ENCODE peak calls at places on chromosomes 11 and 22, in nine cellular contexts. H is RWPE1; F is fibroblast of lung; Z is GM23248; I is right cardiac atrium; G is dorsolateral prefrontal cortex; K is substantia nigra; Q is CD8-positive, alpha-beta T cell; X is breast epithelium. D is an unnamed sample.

GRCh38 chr11:127182586-127183203 is 182.1 kb upstream of the KIRREL3 start:
- DNase-seq in Q (no peak), K (no peak), H (no peak), F (no peak), I (no peak), G (no peak), X (no peak), Z (no peak), D (no peak)

GRCh38 chr22:46454910-46455269 is 82.5 kb downstream of the CELSR1 start:
- DNase-seq in F (peak), I (no peak), K (no peak), Z (no peak), Q (no peak), X (no peak), H (peak), G (no peak), D (no peak)

GRCh38 chr11:112784323-112785073 is 176.7 kb upstream of the NCAM1 start:
- DNase-seq in H (no peak), Z (peak), G (no peak), F (peak), I (peak), K (no peak), Q (no peak), X (peak), D (peak)

GRCh38 chr22:49660321-49660720 is 167.4 kb downstream of the BRD1 start:
- DNase-seq in F (no peak), X (no peak), H (no peak), G (no peak), I (no peak), Z (no peak), Q (no peak), K (no peak), D (no peak)

GRCh38 chr11:70942593-70942992 is 309.8 kb downstream of the SHANK2 start:
- DNase-seq in G (no peak), I (no peak), Q (no peak), Z (no peak), K (no peak), X (no peak), H (no peak), F (no peak), D (no peak)

GRCh38 chr11:109018639-109019038 is 353.8 kb downstream of the DDX10 start:
- DNase-seq in Z (no peak), H (no peak), G (no peak), I (no peak), K (no peak), X (no peak), Q (no peak), F (no peak), D (no peak)

GRCh38 chr11:287821-288327 is 1.1 kb upstream of the PGGHG start:
- DNase-seq in G (peak), Q (no peak), K (no peak), I (peak), Z (no peak), X (no peak), H (no peak), F (no peak), D (no peak)

GRCh38 chr22:27460596-27461347 is 340.8 kb downstream of the MN1 start:
- DNase-seq in H (no peak), I (peak), G (no peak), Z (peak), X (peak), K (peak), F (peak), Q (no peak), D (peak)

GRCh38 chr11:76234704-76235232 is 28.5 kb upstream of the WNT11 start:
- DNase-seq in K (peak), H (no peak), X (peak), I (peak), Z (peak), Q (no peak), F (no peak), G (no peak), D (peak)

GRCh38 chr22:27108425-27109114 is 451.2 kb downstream of the MIAT start:
- DNase-seq in Z (no peak), H (no peak), F (peak), G (no peak), I (peak), Q (no peak), K (peak), X (peak), D (no peak)

GRCh38 chr11:44716256-44716655 is 10.5 kb upstream of the TSPAN18 start:
- DNase-seq in G (no peak), K (no peak), F (no peak), H (no peak), X (no peak), Z (no peak), I (no peak), Q (no peak), D (no peak)

GRCh38 chr11:117834068-117834810 is 9.7 kb upstream of the FXYD2 start:
- DNase-seq in G (no peak), K (no peak), F (no peak), Z (no peak), Q (no peak), H (no peak), I (no peak), X (no peak), D (no peak)

GRCh38 chr11:128964463-128964930 is 21.8 kb upstream of the TP53AIP1 start:
- DNase-seq in F (no peak), X (no peak), I (no peak), Z (no peak), K (no peak), G (no peak), Q (no peak), H (no peak), D (no peak)

GRCh38 chr11:65390099-65390941 is 3.9 kb downstream of the FRMD8 start:
- DNase-seq in H (no peak), G (no peak), K (no peak), Z (peak), I (no peak), X (peak), F (peak), Q (no peak), D (no peak)

GRCh38 chr22:24685804-24686203 is 82.8 kb downstream of the GGT1 start:
- DNase-seq in F (peak), G (no peak), K (no peak), Q (no peak), H (no peak), X (no peak), Z (peak), I (peak), D (no peak)

GRCh38 chr22:38981005-38981658 is 1.0 kb upstream of the APOBEC3B start:
- DNase-seq in X (no peak), Z (peak), G (no peak), Q (no peak), K (no peak), I (no peak), F (peak), H (peak), D (no peak)

GRCh38 chr11:65304110-65304509 is 10.6 kb upstream of the CDC42EP2 start:
- DNase-seq in Q (no peak), Z (no peak), H (no peak), X (no peak), K (no peak), I (no peak), F (no peak), G (no peak), D (no peak)

GRCh38 chr11:100630898-100631297 is 56.2 kb upstream of the ARHGAP42 start:
- DNase-seq in G (no peak), Z (no peak), K (no peak), I (no peak), Q (no peak), F (peak), H (no peak), X (no peak), D (no peak)

GRCh38 chr11:1750840-1751520 is 585 bp upstream of the IFITM10 start:
- DNase-seq in X (no peak), K (no peak), Z (no peak), G (peak), F (no peak), Q (no peak), H (no peak), I (peak), D (no peak)

GRCh38 chr22:39522567-39523300 is 2.4 kb downstream of the ATF4 start:
- DNase-seq in G (no peak), F (peak), Z (peak), K (no peak), Q (no peak), X (no peak), I (no peak), H (peak), D (no peak)

GRCh38 chr22:29117799-29118477 is 45.1 kb downstream of the KREMEN1 start:
- DNase-seq in Q (no peak), I (no peak), F (peak), H (no peak), G (no peak), Z (peak), X (no peak), K (no peak), D (no peak)

GRCh38 chr11:12906501-12906900 is 102.6 kb upstream of the RASSF10 start:
- DNase-seq in Z (peak), Q (no peak), F (no peak), I (no peak), K (no peak), X (no peak), H (no peak), G (no peak), D (no peak)

GRCh38 chr11:8006349-8006977 is 19.3 kb downstream of the EIF3F start:
- DNase-seq in K (peak), Q (peak), Z (peak), F (peak), I (no peak), G (no peak), X (peak), H (peak), D (no peak)

GRCh38 chr11:77113382-77114088 is 10.9 kb downstream of the OMP start:
- DNase-seq in Z (peak), I (peak), G (no peak), X (no peak), K (no peak), F (peak), Q (no peak), H (peak), D (no peak)

GRCh38 chr22:23524226-23524625 is 55.9 kb downstream of the IGLL1 start:
- DNase-seq in Q (no peak), Z (no peak), X (no peak), H (no peak), G (no peak), K (no peak), F (no peak), I (peak), D (no peak)

GRCh38 chr11:110818032-110818687 is 105.9 kb upstream of the ARHGAP20 start:
- DNase-seq in H (peak), G (no peak), I (no peak), Z (peak), K (no peak), F (peak), X (no peak), Q (no peak), D (no peak)

GRCh38 chr11:96278039-96278897 is 64.7 kb downstream of the MAML2 start:
- DNase-seq in F (peak), Z (peak), X (no peak), K (no peak), Q (no peak), H (peak), G (no peak), I (no peak), D (no peak)

GRCh38 chr11:71309181-71309580 is 56.8 kb upstream of the SHANK2 start:
- DNase-seq in I (no peak), Q (no peak), F (no peak), Z (no peak), G (no peak), H (no peak), X (peak), K (no peak), D (peak)

GRCh38 chr11:808427-809286 is 1.1 kb upstream of the RPLP2 start:
- DNase-seq in G (no peak), Z (peak), F (no peak), Q (peak), X (no peak), H (no peak), K (no peak), I (no peak), D (peak)

GRCh38 chr11:118241191-118242098 is 10.7 kb downstream of the MPZL3 start:
- DNase-seq in H (peak), G (no peak), I (no peak), K (no peak), X (peak), F (peak), Q (peak), Z (peak), D (no peak)

GRCh38 chr11:29159552-29160465 is 857.0 kb downstream of the KCNA4 start:
- DNase-seq in Q (no peak), F (peak), H (peak), X (no peak), I (no peak), Z (peak), K (no peak), G (no peak), D (no peak)

GRCh38 chr11:69588270-69588669 is 52.7 kb upstream of the CCND1 start:
- DNase-seq in G (no peak), I (no peak), K (no peak), H (peak), Z (peak), X (no peak), Q (no peak), F (peak), D (no peak)

GRCh38 chr11:102599642-102600261 is 25.4 kb downstream of the MMP20 start:
- DNase-seq in K (no peak), I (no peak), G (no peak), Z (peak), X (no peak), H (peak), F (peak), Q (no peak), D (no peak)

GRCh38 chr22:17423616-17424015 is 54.4 kb downstream of the CECR2 start:
- DNase-seq in Q (no peak), F (no peak), I (no peak), Z (no peak), X (no peak), H (no peak), G (no peak), K (no peak), D (no peak)

GRCh38 chr11:85912414-85912813 is 57.2 kb downstream of the CCDC83 start:
- DNase-seq in G (no peak), I (no peak), Z (no peak), F (no peak), X (no peak), K (no peak), H (no peak), Q (no peak), D (no peak)

GRCh38 chr11:63212742-63213141 is 30.7 kb downstream of the SLC22A25 start:
- DNase-seq in G (no peak), K (no peak), Z (peak), H (peak), I (no peak), X (no peak), Q (no peak), F (peak), D (no peak)

GRCh38 chr11:63535734-63536133 is 874 bp upstream of the PLAAT4 start:
- DNase-seq in K (no peak), I (no peak), G (no peak), Z (no peak), F (no peak), Q (no peak), X (no peak), H (no peak), D (no peak)

GRCh38 chr11:6655790-6656580 is at the start of gene DCHS1:
- DNase-seq in I (peak), H (no peak), F (no peak), Q (peak), X (no peak), K (no peak), G (no peak), Z (peak), D (no peak)

GRCh38 chr11:6654281-6655019 is 1.2 kb downstream of the DCHS1 start:
- DNase-seq in F (no peak), Z (no peak), G (no peak), Q (peak), X (no peak), H (no peak), K (peak), I (peak), D (no peak)

GRCh38 chr11:6656581-6656915 is 939 bp upstream of the DCHS1 start:
- DNase-seq in Z (no peak), X (no peak), K (no peak), Q (no peak), H (no peak), I (no peak), G (no peak), F (no peak), D (no peak)

GRCh38 chr11:6653656-6654055 is 2.0 kb downstream of the DCHS1 start:
- DNase-seq in G (no peak), X (no peak), I (no peak), Q (no peak), F (no peak), H (no peak), Z (no peak), K (no peak), D (no peak)

DNA sequence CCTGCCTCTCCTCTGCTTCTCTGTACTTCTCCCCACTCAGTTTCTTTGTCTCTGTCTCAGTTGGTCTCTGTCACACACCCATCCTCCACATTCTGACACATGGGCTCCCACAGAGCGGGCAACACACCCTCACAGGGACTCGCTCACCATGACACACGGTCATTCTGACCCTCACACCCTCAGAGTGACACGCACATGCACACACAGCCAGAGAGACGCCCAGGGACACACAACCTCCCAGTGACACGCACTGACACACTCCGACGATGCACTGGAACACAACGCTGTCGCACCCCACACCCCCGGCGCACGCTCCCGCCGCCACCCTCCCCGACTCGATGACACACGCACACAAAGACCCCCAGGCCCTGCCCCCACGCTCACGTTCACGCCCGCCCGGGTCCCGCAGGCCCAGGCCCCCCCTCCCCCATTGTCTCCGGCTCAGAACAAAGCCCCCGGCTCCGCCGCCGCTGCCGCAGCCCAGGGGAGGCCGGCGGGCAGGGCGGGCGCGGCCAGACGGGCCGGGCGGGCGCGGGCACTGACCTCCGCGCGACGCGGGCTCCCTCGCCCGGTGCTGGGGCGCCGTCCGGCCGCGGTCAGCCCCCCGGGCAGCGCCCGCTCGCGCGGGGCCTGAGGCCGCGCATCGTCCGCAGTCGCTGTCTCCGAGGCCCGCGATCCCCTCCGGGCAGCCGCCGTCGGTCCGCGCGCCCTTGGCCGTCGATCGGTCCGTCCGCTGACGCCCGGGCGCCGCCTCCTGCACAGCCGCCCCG is 404 bp downstream of the DCHS1 start:
- DNase-seq in X (no peak), F (no peak), Z (peak), H (no peak), K (no peak), Q (peak), I (peak), G (no peak), D (peak)
- H3K27ac ChIP-seq in X (peak), F (no peak), Z (no peak), H (no peak), K (peak), Q (peak), I (peak), G (peak), D (peak)

GRCh38 chr22:48428556-48429371 is 1398.9 kb downstream of the BRD1 start:
- DNase-seq in I (no peak), X (no peak), Q (no peak), G (no peak), Z (peak), K (no peak), F (peak), H (no peak), D (no peak)
- H3K27ac ChIP-seq in I (no peak), X (no peak), Q (no peak), G (no peak), Z (peak), K (no peak), F (no peak), H (no peak), D (no peak)

GRCh38 chr22:35150163-35151107 is 84.5 kb downstream of the ISX start:
- DNase-seq in G (peak), K (peak), Z (peak), F (peak), X (peak), H (peak), I (peak), Q (peak), D (peak)
- H3K27ac ChIP-seq in G (no peak), K (no peak), Z (no peak), F (no peak), X (no peak), H (no peak), I (no peak), Q (no peak), D (no peak)

GRCh38 chr11:10540915-10541591 is at the start of gene RNF141:
- DNase-seq in K (peak), Z (peak), H (peak), Q (peak), F (peak), I (peak), X (peak), G (peak), D (peak)
- H3K27ac ChIP-seq in K (peak), Z (peak), H (peak), Q (peak), F (peak), I (peak), X (peak), G (peak), D (peak)

GRCh38 chr22:30922151-30922611 is 46.4 kb downstream of the MORC2 start:
- DNase-seq in F (peak), Q (peak), H (no peak), X (no peak), K (peak), I (peak), G (no peak), Z (peak), D (no peak)
- H3K27ac ChIP-seq in F (no peak), Q (peak), H (no peak), X (no peak), K (peak), I (no peak), G (peak), Z (no peak), D (no peak)

GRCh38 chr11:5622802-5623201 is 2.0 kb upstream of the TRIM34 start:
- DNase-seq in Q (no peak), I (no peak), Z (no peak), K (no peak), G (no peak), X (no peak), H (no peak), F (no peak), D (no peak)

GRCh38 chr11:5621580-5621979 is 3.2 kb upstream of the TRIM34 start:
- DNase-seq in I (no peak), K (no peak), Z (no peak), F (no peak), G (no peak), X (no peak), H (no peak), Q (no peak), D (no peak)

GRCh38 chr11:5624489-5625278 is at the start of gene TRIM34:
- DNase-seq in I (no peak), G (no peak), F (peak), X (peak), Q (peak), K (peak), Z (peak), H (peak), D (peak)

GRCh38 chr11:5620606-5621521 is 3.9 kb upstream of the TRIM34 start:
- DNase-seq in H (peak), I (no peak), K (no peak), F (peak), G (no peak), X (no peak), Q (no peak), Z (peak), D (no peak)

GRCh38 chr11:5618807-5619206 is 6.0 kb upstream of the TRIM34 start:
- DNase-seq in I (no peak), Q (no peak), X (no peak), K (no peak), F (peak), Z (peak), H (peak), G (no peak), D (no peak)
- H3K27ac ChIP-seq in I (no peak), Q (no peak), X (no peak), K (no peak), F (peak), Z (peak), H (no peak), G (no peak), D (no peak)